ENCODE peak calls at places on chromosomes 13 and 19, in five cellular contexts. U, H, D, K and M are unnamed samples.

GRCh38 chr19:21891086-21891485 is 55.1 kb upstream of the ZNF43 start:
- DNase-seq in U (no peak), H (no peak), D (no peak), K (no peak), M (no peak)

GRCh38 chr13:111962431-111962891 is 104.5 kb upstream of the SOX1 start:
- DNase-seq in U (no peak), H (no peak), D (no peak), K (no peak), M (peak)

GRCh38 chr19:40366697-40367561 is 18.4 kb downstream of the PLD3 start:
- DNase-seq in U (no peak), H (peak), D (no peak), K (no peak), M (peak)

GRCh38 chr19:3656747-3657394 is 30.3 kb upstream of the CACTIN start:
- DNase-seq in U (no peak), H (no peak), D (no peak), K (no peak), M (no peak)

GRCh38 chr13:43307921-43308433 is 284.6 kb downstream of the DNAJC15 start:
- DNase-seq in U (peak), H (peak), D (no peak), K (peak), M (no peak)

GRCh38 chr13:97369269-97369893 is 64.6 kb upstream of the RAP2A start:
- DNase-seq in U (no peak), H (no peak), D (no peak), K (peak), M (no peak)

GRCh38 chr13:111924676-111925075 is 142.3 kb upstream of the SOX1 start:
- DNase-seq in U (no peak), H (no peak), D (no peak), K (no peak), M (peak)

GRCh38 chr19:6687117-6687516 is 17.2 kb upstream of the TNFSF14 start:
- DNase-seq in U (no peak), H (no peak), D (no peak), K (no peak), M (no peak)

GRCh38 chr13:19860884-19861655 is 2.4 kb downstream of the ZMYM5 start:
- DNase-seq in U (no peak), H (no peak), D (no peak), K (peak), M (no peak)